ENCODE peak calls at places on chromosomes 12 and 14, in five cellular contexts. W, L, M, A and X are unnamed samples.

GRCh38 chr12:43216490-43216889 is 335.5 kb downstream of the ADAMTS20 start:
- DNase-seq in W (no peak), L (no peak), M (no peak), A (no peak), X (no peak)

GRCh38 chr14:104723651-104724406 is at the start of gene ADSS1:
- DNase-seq in W (peak), L (no peak), M (peak), A (peak), X (peak)

GRCh38 chr12:19576421-19576925 is 137.2 kb downstream of the AEBP2 start:
- DNase-seq in W (peak), L (no peak), M (no peak), A (no peak), X (no peak)

GRCh38 chr14:45810152-45810872 is 557.3 kb upstream of the MIS18BP1 start:
- DNase-seq in W (peak), L (no peak), M (no peak), A (no peak), X (peak)

GRCh38 chr12:77079631-77080030 is 14.3 kb upstream of the E2F7 start:
- DNase-seq in W (no peak), L (no peak), M (no peak), A (no peak), X (no peak)

GRCh38 chr12:7433276-7433822 is 10.6 kb downstream of the CD163L1 start:
- DNase-seq in W (no peak), L (peak), M (peak), A (no peak), X (no peak)

GRCh38 chr12:68359669-68360068 is 27.5 kb upstream of the MDM1 start:
- DNase-seq in W (peak), L (no peak), M (peak), A (no peak), X (no peak)

GRCh38 chr12:124700810-124701594 is 133.6 kb upstream of the NCOR2 start:
- DNase-seq in W (no peak), L (no peak), M (peak), A (peak), X (no peak)

GRCh38 chr14:65961004-65961403 is 525.2 kb upstream of the CCDC196 start:
- DNase-seq in W (peak), L (peak), M (peak), A (peak), X (peak)

GRCh38 chr12:124940393-124941169 is 26.1 kb upstream of the UBC start:
- DNase-seq in W (peak), L (peak), M (peak), A (peak), X (peak)

GRCh38 chr12:108047130-108047550 is 81.9 kb upstream of the WSCD2 start:
- DNase-seq in W (peak), L (no peak), M (peak), A (no peak), X (no peak)

GRCh38 chr14:58747181-58747580 is 109.4 kb downstream of the DACT1 start:
- DNase-seq in W (peak), L (peak), M (peak), A (peak), X (no peak)

GRCh38 chr12:132429932-132430643 is 59.9 kb upstream of the FBRSL1 start:
- DNase-seq in W (peak), L (no peak), M (peak), A (peak), X (peak)

GRCh38 chr12:109719123-109720022 is 5.7 kb downstream of the FAM222A start:
- DNase-seq in W (no peak), L (no peak), M (no peak), A (no peak), X (no peak)
- TF ChIP-seq CTCF in W (peak), L (peak), M (peak), A (peak), X (no peak)

GRCh38 chr12:117384735-117385134 is 23.3 kb upstream of the NOS1 start:
- DNase-seq in W (no peak), L (no peak), M (no peak), A (no peak), X (no peak)

GRCh38 chr12:117377758-117378157 is 16.3 kb upstream of the NOS1 start:
- DNase-seq in W (no peak), L (no peak), M (no peak), A (no peak), X (peak)

GRCh38 chr12:117380083-117380482 is 18.7 kb upstream of the NOS1 start:
- DNase-seq in W (peak), L (no peak), M (no peak), A (no peak), X (no peak)
- H3K4me3 ChIP-seq in W (no peak), L (no peak), M (no peak), A (no peak), X (no peak)

DNA sequence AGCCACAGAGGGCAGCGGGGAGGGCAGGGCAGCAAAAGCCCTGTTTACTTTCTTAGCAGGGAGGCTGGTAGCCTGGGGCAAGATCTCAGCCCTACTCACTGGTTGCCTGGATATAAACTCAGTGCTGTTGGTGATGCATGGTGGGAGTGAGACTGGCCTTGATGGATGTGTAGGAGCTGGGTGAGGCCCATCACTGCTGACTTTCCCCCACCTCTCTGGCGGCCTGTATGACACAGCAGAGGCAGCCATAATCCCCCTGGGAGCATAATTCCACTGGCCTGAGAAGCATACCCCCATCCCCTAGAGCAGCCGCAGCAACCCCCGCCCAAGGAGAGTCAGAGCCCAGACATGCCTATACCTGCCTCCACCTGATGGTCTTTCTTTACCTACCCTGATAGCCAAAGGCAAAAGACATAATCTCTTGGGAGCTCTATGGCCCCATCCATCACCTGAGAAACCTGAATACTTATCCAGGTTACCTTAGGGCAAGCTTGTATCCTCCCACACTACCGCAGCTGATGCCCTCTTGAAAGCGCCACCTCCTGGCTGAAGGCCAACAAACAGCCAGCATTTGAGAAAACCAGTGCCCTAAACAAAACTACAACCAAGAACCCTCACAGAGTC is 59.3 kb downstream of the DNAI7 start:
- DNase-seq in W (peak), L (no peak), M (no peak), A (no peak), X (peak)
- TF ChIP-seq CTCF in W (peak), L (no peak), M (no peak), A (no peak), X (peak)

GRCh38 chr12:4440187-4440941 is 5.3 kb downstream of the FGF6 start:
- DNase-seq in W (no peak), L (no peak), M (no peak), A (no peak), X (no peak)
- H3K4me3 ChIP-seq in W (no peak), L (no peak), M (no peak), A (no peak), X (no peak)